ENCODE peak calls at places on chromosomes 1 and 21, in five cellular contexts. W is lower lobe of right lung; N is psoas muscle; J is CD8-positive, alpha-beta T cell; B is cardiac muscle cell. U is an unnamed sample.

GRCh38 chr1:212819704-212820103 is 27.7 kb downstream of the SPATA45 start:
- DNase-seq in W (no peak), N (no peak), J (no peak), B (peak), U (no peak)

GRCh38 chr1:40592107-40592773 is 60.8 kb downstream of the ZNF684 start:
- DNase-seq in W (no peak), N (no peak), J (no peak), B (peak), U (no peak)

GRCh38 chr1:1079408-1080121 is 5.5 kb upstream of the RNF223 start:
- DNase-seq in W (peak), N (peak), J (no peak), B (peak), U (no peak)

GRCh38 chr1:33111965-33112364 is 31.0 kb downstream of the AZIN2 start:
- DNase-seq in W (no peak), N (no peak), J (no peak), B (peak), U (no peak)

GRCh38 chr1:54262244-54262643 is 62.3 kb downstream of the MRPL37 start:
- DNase-seq in W (no peak), N (no peak), J (no peak), B (no peak), U (no peak)

GRCh38 chr1:181163662-181164061 is 75.2 kb downstream of the IER5 start:
- DNase-seq in W (no peak), N (no peak), J (no peak), B (no peak), U (no peak)

GRCh38 chr1:171911506-171911905 is 70.2 kb downstream of the DNM3 start:
- DNase-seq in W (no peak), N (no peak), J (no peak), B (peak), U (no peak)

GRCh38 chr1:12577020-12577419 is 41.0 kb downstream of the DHRS3 start:
- DNase-seq in W (no peak), N (no peak), J (no peak), B (no peak), U (no peak)

GRCh38 chr1:27372022-27372807 is 2.4 kb downstream of the FCN3 start:
- DNase-seq in W (no peak), N (no peak), J (no peak), B (no peak), U (no peak)

GRCh38 chr1:209076688-209077087 is 506.8 kb upstream of the CAMK1G start:
- DNase-seq in W (no peak), N (no peak), J (no peak), B (peak), U (no peak)

GRCh38 chr1:16913616-16913865 is 8.2 kb upstream of the CROCC start:
- DNase-seq in W (no peak), N (no peak), J (no peak), B (no peak), U (no peak)

GRCh38 chr1:16913866-16914662 is 7.7 kb upstream of the CROCC start:
- DNase-seq in W (peak), N (peak), J (peak), B (peak), U (peak)

GRCh38 chr1:16918371-16918770 is 3.4 kb upstream of the CROCC start:
- DNase-seq in W (peak), N (peak), J (no peak), B (no peak), U (no peak)

GRCh38 chr1:16920951-16921350 is 780 bp upstream of the CROCC start:
- DNase-seq in W (peak), N (peak), J (no peak), B (no peak), U (no peak)

GRCh38 chr1:16915627-16915973 is 6.1 kb upstream of the CROCC start:
- DNase-seq in W (no peak), N (no peak), J (no peak), B (peak), U (no peak)
- TF ChIP-seq CTCF in W (no peak), N (no peak), J (no peak), B (peak), U (no peak)

DNA sequence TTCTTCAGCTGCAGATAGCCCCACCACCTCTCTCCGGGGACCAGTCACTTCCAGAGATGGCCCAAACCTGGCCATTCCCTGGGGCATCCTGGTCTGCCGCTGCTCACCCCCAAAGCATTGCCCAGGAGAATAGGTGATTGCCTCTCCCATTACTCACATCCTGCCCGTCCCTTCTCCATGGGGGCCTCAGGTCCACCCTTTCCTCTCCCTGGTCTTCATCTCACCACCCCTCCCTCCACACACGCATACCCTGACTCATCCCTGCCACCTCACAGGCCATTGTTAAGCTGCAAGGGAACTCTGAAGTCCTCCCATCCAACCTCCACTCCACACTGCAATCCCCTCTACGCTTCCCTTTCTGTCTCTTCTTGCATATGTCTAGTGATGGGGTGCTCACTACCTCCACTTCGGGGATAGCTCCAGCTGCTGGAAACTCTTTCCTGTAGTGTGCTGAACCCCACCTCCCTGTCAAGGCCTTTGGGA is at the start of gene PLEKHG5:
- DNase-seq in W (no peak), N (no peak), J (no peak), B (peak), U (no peak)
- H3K27ac ChIP-seq in W (peak), N (peak), J (peak), B (no peak), U (peak)

GRCh38 chr1:201145816-201146215 is 8.5 kb downstream of the TMEM9 start:
- DNase-seq in W (no peak), N (no peak), J (no peak), B (no peak), U (no peak)
- TF ChIP-seq CTCF in W (no peak), N (no peak), J (no peak), B (no peak), U (no peak)

DNA sequence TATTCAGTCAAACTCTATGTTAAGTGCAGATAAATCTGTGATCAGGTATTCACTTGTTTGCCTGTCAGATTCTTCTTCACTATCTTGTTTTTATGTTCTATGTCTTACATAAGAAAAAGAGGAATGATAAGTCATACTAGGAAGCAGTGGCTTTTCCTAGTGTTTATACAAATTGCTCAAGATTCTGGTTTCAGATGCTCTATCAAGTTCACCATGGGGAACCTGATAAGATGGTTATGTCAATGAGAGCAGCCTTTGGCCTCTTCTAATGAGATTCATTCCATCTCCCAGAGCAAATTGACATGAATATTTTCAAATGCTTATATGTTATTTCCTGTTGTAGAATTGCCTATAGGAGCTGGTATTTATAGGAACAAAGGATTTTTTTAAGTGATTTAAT is 218.8 kb upstream of the TMPRSS15 start:
- DNase-seq in W (no peak), N (no peak), J (no peak), B (no peak), U (no peak)
- H3K27ac ChIP-seq in W (no peak), N (no peak), J (no peak), B (no peak), U (no peak)

DNA sequence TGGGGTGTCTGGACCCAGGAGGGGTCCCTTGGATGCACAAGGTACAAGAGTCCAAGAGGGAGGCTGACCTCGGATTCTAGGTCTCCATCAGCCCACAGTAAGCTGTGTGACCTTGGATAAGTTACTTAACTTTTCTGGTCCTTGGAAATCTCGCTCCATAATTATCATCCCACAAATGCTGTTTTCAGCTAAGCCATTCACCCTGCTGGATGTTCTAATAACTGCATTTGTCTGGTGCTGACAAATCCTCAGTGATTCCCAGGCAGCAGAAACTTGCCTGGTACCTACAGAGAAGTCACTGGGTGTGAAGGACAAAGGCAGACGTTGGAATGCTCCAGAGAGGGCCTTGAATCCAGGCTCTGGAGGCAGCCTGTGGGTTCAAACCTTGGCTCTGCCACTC is 89.7 kb downstream of the IGSF21 start:
- DNase-seq in W (no peak), N (no peak), J (no peak), B (no peak), U (no peak)
- TF ChIP-seq CTCF in W (no peak), N (no peak), J (no peak), B (no peak), U (no peak)

GRCh38 chr1:164558461-164559341 is at the start of gene PBX1:
- DNase-seq in W (peak), N (peak), J (peak), B (peak), U (peak)

GRCh38 chr1:164560504-164560903 is 1.5 kb downstream of the PBX1 start:
- DNase-seq in W (no peak), N (no peak), J (no peak), B (no peak), U (no peak)

GRCh38 chr1:164561007-164561406 is 2.0 kb downstream of the PBX1 start:
- DNase-seq in W (no peak), N (no peak), J (no peak), B (no peak), U (no peak)

GRCh38 chr1:164560076-164560475 is 1.1 kb downstream of the PBX1 start:
- DNase-seq in W (no peak), N (no peak), J (no peak), B (no peak), U (no peak)

GRCh38 chr1:164559342-164560070 is 522 bp downstream of the PBX1 start:
- DNase-seq in W (peak), N (peak), J (no peak), B (peak), U (no peak)
- H3K27ac ChIP-seq in W (peak), N (peak), J (no peak), B (peak), U (peak)

GRCh38 chr1:97553975-97554374 is 366.9 kb downstream of the DPYD start:
- DNase-seq in W (no peak), N (no peak), J (no peak), B (no peak), U (no peak)

GRCh38 chr1:97545446-97545845 is 375.4 kb downstream of the DPYD start:
- DNase-seq in W (no peak), N (no peak), J (no peak), B (peak), U (no peak)

GRCh38 chr1:97551113-97551512 is 369.7 kb downstream of the DPYD start:
- DNase-seq in W (no peak), N (no peak), J (no peak), B (no peak), U (no peak)
- TF ChIP-seq CTCF in W (no peak), N (no peak), J (no peak), B (no peak), U (no peak)

DNA sequence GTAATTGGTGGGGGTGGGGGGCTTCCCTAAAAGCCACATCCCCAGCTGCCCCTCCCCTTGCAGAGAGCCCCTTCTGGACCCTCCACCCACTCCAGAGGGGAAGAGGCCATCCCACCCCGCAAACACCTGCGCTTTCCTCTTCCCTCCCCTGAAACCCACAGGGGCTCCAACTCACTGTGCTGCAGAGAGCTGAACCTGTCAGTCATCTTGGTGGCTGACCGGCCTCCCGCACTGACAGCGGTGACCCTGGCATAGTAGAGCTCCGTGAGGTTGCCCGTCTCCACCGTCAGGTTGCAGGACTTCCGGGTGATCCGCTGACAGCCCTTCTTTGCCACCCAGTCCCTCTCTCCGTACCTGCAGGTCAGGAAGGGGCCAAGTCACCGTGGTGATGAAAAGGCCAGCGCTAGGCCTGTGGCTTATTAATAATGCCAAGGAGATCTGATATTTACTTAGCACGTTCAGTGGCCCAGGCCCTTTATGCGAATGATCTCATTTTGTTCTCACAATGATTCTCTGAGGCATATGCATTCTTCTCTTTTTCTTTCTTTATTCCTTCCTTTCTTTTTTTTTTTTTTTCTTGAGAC is 5.9 kb downstream of the IL22RA1 start:
- DNase-seq in W (no peak), N (no peak), J (no peak), B (no peak), U (no peak)
- H3K27ac ChIP-seq in W (no peak), N (no peak), J (no peak), B (no peak), U (no peak)

GRCh38 chr1:17439250-17440073 is at the start of gene RCC2:
- DNase-seq in W (peak), N (peak), J (peak), B (peak), U (no peak)
- TF ChIP-seq CTCF in W (no peak), N (peak), J (no peak), B (no peak), U (peak)

GRCh38 chr1:89631756-89632155 is 1.2 kb upstream of the LRRC8C start:
- DNase-seq in W (no peak), N (no peak), J (no peak), B (no peak), U (no peak)
- H3K27ac ChIP-seq in W (no peak), N (no peak), J (peak), B (peak), U (peak)